ENCODE peak calls at places on chromosomes 12 and 14, in eight cellular contexts. R is MM.1S, F is ovary, H is Karpas-422, D is heart left ventricle, Z is GM23248, B is uterus, C is K562. E is an unnamed sample.

GRCh38 chr12:6267007-6267721 is 43.3 kb upstream of the PLEKHG6 start:
- DNase-seq in R (no peak), F (no peak), H (no peak), D (no peak), Z (peak), B (no peak), C (no peak), E (no peak)

GRCh38 chr14:105857816-105858675 is 331.7 kb downstream of the TMEM121 start:
- DNase-seq in R (peak), F (peak), H (no peak), D (no peak), Z (no peak), B (peak), C (no peak), E (peak)

GRCh38 chr14:78005325-78005724 is 164.8 kb upstream of the NRXN3 start:
- DNase-seq in R (no peak), F (no peak), H (no peak), D (no peak), Z (peak), B (no peak), C (peak), E (no peak)

GRCh38 chr12:6323340-6323994 is 13.0 kb downstream of the PLEKHG6 start:
- DNase-seq in R (peak), F (peak), H (peak), D (no peak), Z (peak), B (peak), C (peak), E (no peak)

GRCh38 chr14:86450075-86450474 is 920.1 kb downstream of the FLRT2 start:
- DNase-seq in R (no peak), F (no peak), H (no peak), D (no peak), Z (no peak), B (no peak), C (no peak), E (no peak)

GRCh38 chr12:8077207-8077606 is 4.9 kb upstream of the NECAP1 start:
- DNase-seq in R (no peak), F (no peak), H (no peak), D (no peak), Z (peak), B (no peak), C (no peak), E (no peak)

GRCh38 chr12:6688543-6688999 is 604 bp downstream of the ZNF384 start:
- DNase-seq in R (peak), F (peak), H (peak), D (no peak), Z (peak), B (no peak), C (no peak), E (peak)

GRCh38 chr14:98138666-98139065 is 1133.3 kb downstream of the BCL11B start:
- DNase-seq in R (peak), F (no peak), H (peak), D (no peak), Z (peak), B (no peak), C (peak), E (no peak)

GRCh38 chr12:27463826-27464554 is 17.5 kb downstream of the SMCO2 start:
- DNase-seq in R (no peak), F (peak), H (no peak), D (peak), Z (peak), B (peak), C (no peak), E (no peak)

GRCh38 chr12:115201928-115202327 is 518.0 kb upstream of the TBX3 start:
- DNase-seq in R (no peak), F (no peak), H (no peak), D (no peak), Z (no peak), B (no peak), C (no peak), E (no peak)

GRCh38 chr12:62785941-62786559 is 148.9 kb downstream of the PPM1H start:
- DNase-seq in R (no peak), F (peak), H (no peak), D (peak), Z (peak), B (peak), C (no peak), E (no peak)

GRCh38 chr12:64836856-64837255 is 12.4 kb downstream of the TBC1D30 start:
- DNase-seq in R (no peak), F (no peak), H (no peak), D (no peak), Z (no peak), B (no peak), C (no peak), E (no peak)

GRCh38 chr12:122133192-122133950 is 40.6 kb downstream of the IL31 start:
- DNase-seq in R (no peak), F (no peak), H (no peak), D (no peak), Z (no peak), B (no peak), C (no peak), E (no peak)

GRCh38 chr12:75571204-75571603 is 59.8 kb upstream of the KRR1 start:
- DNase-seq in R (no peak), F (no peak), H (no peak), D (no peak), Z (no peak), B (no peak), C (no peak), E (no peak)

GRCh38 chr14:31966896-31967668 is 110.0 kb upstream of the ARHGAP5 start:
- DNase-seq in R (no peak), F (peak), H (no peak), D (no peak), Z (peak), B (no peak), C (no peak), E (peak)

GRCh38 chr14:55957950-55958349 is 160.3 kb upstream of the PELI2 start:
- DNase-seq in R (no peak), F (no peak), H (no peak), D (no peak), Z (no peak), B (no peak), C (no peak), E (no peak)

GRCh38 chr14:43005807-43006206 is 1399.1 kb downstream of the LRFN5 start:
- DNase-seq in R (no peak), F (no peak), H (peak), D (no peak), Z (peak), B (no peak), C (no peak), E (no peak)

GRCh38 chr14:74142523-74142922 is 57.8 kb downstream of the LIN52 start:
- DNase-seq in R (no peak), F (no peak), H (no peak), D (no peak), Z (no peak), B (no peak), C (no peak), E (no peak)

GRCh38 chr12:104620761-104621531 is 164.2 kb downstream of the CHST11 start:
- DNase-seq in R (no peak), F (no peak), H (no peak), D (no peak), Z (no peak), B (no peak), C (no peak), E (no peak)

GRCh38 chr12:48969847-48970701 is 1.5 kb downstream of the WNT10B start:
- DNase-seq in R (no peak), F (no peak), H (no peak), D (no peak), Z (peak), B (no peak), C (peak), E (no peak)

GRCh38 chr12:51424662-51425539 is at the start of gene SLC4A8:
- DNase-seq in R (peak), F (peak), H (peak), D (peak), Z (peak), B (peak), C (peak), E (peak)

GRCh38 chr14:85217412-85217811 is 312.5 kb upstream of the FLRT2 start:
- DNase-seq in R (no peak), F (no peak), H (no peak), D (no peak), Z (no peak), B (no peak), C (no peak), E (no peak)

GRCh38 chr14:81246561-81247270 is 26.0 kb upstream of the GTF2A1 start:
- DNase-seq in R (no peak), F (no peak), H (no peak), D (no peak), Z (peak), B (no peak), C (no peak), E (no peak)

GRCh38 chr14:55697358-55697985 is 117.5 kb downstream of the KTN1 start:
- DNase-seq in R (no peak), F (no peak), H (no peak), D (no peak), Z (no peak), B (no peak), C (no peak), E (no peak)

GRCh38 chr12:33605776-33606175 is 166.2 kb upstream of the SYT10 start:
- DNase-seq in R (no peak), F (no peak), H (peak), D (no peak), Z (peak), B (no peak), C (peak), E (no peak)

GRCh38 chr14:69268223-69268622 is 8.3 kb downstream of the GALNT16 start:
- DNase-seq in R (no peak), F (no peak), H (no peak), D (peak), Z (peak), B (no peak), C (no peak), E (peak)

GRCh38 chr12:50517456-50518048 is 12.8 kb downstream of the DIP2B start:
- DNase-seq in R (peak), F (no peak), H (peak), D (no peak), Z (peak), B (no peak), C (no peak), E (no peak)

GRCh38 chr12:80195143-80195726 is 95.9 kb downstream of the OTOGL start:
- DNase-seq in R (peak), F (no peak), H (peak), D (no peak), Z (peak), B (no peak), C (no peak), E (no peak)

GRCh38 chr14:73729556-73730265 is 15.5 kb upstream of the PNMA1 start:
- DNase-seq in R (no peak), F (no peak), H (no peak), D (no peak), Z (no peak), B (no peak), C (no peak), E (peak)

GRCh38 chr14:35231207-35231755 is 60.9 kb upstream of the PSMA6 start:
- DNase-seq in R (no peak), F (no peak), H (no peak), D (no peak), Z (peak), B (no peak), C (no peak), E (no peak)

GRCh38 chr14:88554458-88555286 is at the start of gene PTPN21:
- DNase-seq in R (peak), F (peak), H (peak), D (peak), Z (peak), B (peak), C (peak), E (peak)

GRCh38 chr14:80135305-80136088 is 75.8 kb downstream of the DIO2 start:
- DNase-seq in R (no peak), F (no peak), H (no peak), D (no peak), Z (no peak), B (no peak), C (no peak), E (no peak)

DNA sequence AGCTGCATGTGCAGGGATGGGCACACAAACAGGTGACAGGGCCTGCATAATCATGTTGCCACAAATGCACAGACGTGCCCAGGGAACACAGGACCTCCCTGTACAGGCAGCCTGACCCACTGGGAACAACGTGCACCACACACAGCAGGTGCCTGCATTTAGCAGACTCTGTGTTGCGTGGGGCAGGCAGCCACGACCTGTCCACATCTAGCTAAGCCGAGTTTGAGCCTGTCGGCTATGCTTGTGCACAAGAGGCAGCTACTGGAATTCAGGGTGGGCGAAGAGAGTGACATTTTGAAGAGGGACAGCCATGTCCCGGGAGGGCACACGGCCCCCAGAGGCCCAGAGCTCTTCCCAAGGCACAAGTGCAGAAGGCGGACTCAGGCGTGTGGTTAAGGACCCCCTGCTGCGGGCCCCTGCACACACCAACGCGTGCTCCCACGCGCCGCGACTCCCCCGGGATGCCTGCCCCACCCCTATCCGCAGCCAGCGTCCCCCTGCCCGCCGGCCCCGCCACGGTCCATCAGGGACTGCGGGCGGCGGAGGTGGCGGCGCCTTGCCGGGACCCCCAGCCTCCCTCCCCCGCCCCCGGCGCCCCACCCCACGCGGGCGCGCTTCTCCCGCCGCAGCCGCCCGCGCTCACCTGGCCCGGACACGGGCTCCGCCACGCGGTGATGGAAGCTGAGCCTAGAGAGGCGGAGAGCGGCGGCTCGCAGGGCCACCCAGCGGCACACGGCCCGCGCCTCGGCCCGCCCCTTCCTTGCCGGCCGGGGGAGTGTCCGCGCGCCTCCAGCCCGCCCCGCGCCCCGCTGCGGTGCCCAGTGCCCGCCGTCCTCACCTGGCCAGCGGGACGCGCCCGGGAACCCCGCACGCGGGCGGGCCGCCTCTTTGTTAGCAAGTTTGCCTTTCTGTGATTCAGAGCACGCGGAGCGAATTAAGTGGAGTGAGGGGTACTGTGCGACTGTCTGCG is 125.3 kb upstream of the PRMT8 start:
- DNase-seq in R (no peak), F (no peak), H (no peak), D (no peak), Z (peak), B (no peak), C (no peak), E (no peak)
- H3K4me3 ChIP-seq in R (no peak), F (no peak), H (no peak), D (peak), Z (no peak), B (no peak), C (no peak), E (peak)

GRCh38 chr12:52769946-52770345 is 7.2 kb downstream of the KRT76 start:
- DNase-seq in R (no peak), F (no peak), H (no peak), D (no peak), Z (no peak), B (no peak), C (no peak), E (no peak)
- H3K27ac ChIP-seq in R (no peak), F (no peak), H (no peak), D (no peak), Z (no peak), B (no peak), C (no peak), E (no peak)

DNA sequence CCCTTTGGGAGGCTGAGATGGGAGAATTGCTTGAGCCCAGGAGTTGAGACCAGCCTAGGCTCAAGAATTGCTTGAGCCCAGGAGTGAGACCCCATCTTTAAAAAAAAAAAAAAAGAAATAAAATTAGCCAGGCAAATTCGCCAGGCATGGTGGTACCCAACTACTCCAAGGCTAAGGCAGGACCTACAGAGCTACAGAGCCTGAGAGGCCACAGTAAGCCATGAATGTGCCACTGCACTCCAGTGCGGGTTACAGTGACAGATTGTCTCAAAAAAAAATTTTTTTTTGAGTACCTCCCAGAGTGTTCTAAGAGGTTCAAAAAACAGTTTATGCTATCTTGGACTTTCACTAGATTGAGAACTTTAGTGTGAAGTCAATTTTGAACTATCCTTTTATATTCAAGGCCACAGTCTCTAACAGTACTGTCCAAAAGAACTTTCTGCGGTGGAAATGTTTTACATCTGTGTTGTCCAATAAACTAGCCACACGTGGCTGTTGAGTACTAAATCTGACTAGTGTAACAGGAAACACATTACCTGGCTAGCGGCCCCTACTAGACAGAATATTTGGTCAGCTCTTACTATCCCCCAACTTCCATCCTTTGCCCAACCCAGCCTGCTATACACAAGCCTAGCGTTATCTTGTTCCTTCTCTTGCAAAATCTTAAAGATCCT is 2.4 kb downstream of the RPL36AL start:
- DNase-seq in R (no peak), F (no peak), H (peak), D (no peak), Z (no peak), B (no peak), C (no peak), E (no peak)
- H3K4me3 ChIP-seq in R (no peak), F (no peak), H (peak), D (no peak), Z (peak), B (no peak), C (no peak), E (no peak)

GRCh38 chr12:53253298-53253697 is 14.8 kb upstream of the ESPL1 start:
- DNase-seq in R (no peak), F (no peak), H (no peak), D (no peak), Z (no peak), B (no peak), C (no peak), E (no peak)

GRCh38 chr12:53255993-53256392 is 12.1 kb upstream of the ESPL1 start:
- DNase-seq in R (no peak), F (no peak), H (peak), D (no peak), Z (no peak), B (no peak), C (no peak), E (no peak)

GRCh38 chr12:53259891-53260290 is 8.2 kb upstream of the ESPL1 start:
- DNase-seq in R (no peak), F (no peak), H (no peak), D (no peak), Z (no peak), B (no peak), C (no peak), E (no peak)

GRCh38 chr12:53254816-53255545 is 13.1 kb upstream of the ESPL1 start:
- DNase-seq in R (no peak), F (no peak), H (no peak), D (no peak), Z (no peak), B (no peak), C (no peak), E (no peak)

GRCh38 chr12:53258541-53259539 is 9.3 kb upstream of the ESPL1 start:
- DNase-seq in R (no peak), F (no peak), H (no peak), D (no peak), Z (no peak), B (no peak), C (peak), E (no peak)
- H3K27ac ChIP-seq in R (no peak), F (no peak), H (no peak), D (peak), Z (no peak), B (no peak), C (peak), E (no peak)

GRCh38 chr14:36524220-36524837 is 4.3 kb upstream of the NKX2-1 start:
- DNase-seq in R (no peak), F (no peak), H (no peak), D (no peak), Z (no peak), B (no peak), C (no peak), E (no peak)

GRCh38 chr14:36522347-36522971 is 2.4 kb upstream of the NKX2-1 start:
- DNase-seq in R (no peak), F (no peak), H (no peak), D (no peak), Z (no peak), B (no peak), C (no peak), E (no peak)

GRCh38 chr14:36524874-36525745 is 5.1 kb upstream of the NKX2-1 start:
- DNase-seq in R (no peak), F (no peak), H (peak), D (no peak), Z (peak), B (no peak), C (peak), E (no peak)

GRCh38 chr14:36521598-36522345 is 1.7 kb upstream of the NKX2-1 start:
- DNase-seq in R (no peak), F (no peak), H (no peak), D (no peak), Z (no peak), B (no peak), C (no peak), E (no peak)

DNA sequence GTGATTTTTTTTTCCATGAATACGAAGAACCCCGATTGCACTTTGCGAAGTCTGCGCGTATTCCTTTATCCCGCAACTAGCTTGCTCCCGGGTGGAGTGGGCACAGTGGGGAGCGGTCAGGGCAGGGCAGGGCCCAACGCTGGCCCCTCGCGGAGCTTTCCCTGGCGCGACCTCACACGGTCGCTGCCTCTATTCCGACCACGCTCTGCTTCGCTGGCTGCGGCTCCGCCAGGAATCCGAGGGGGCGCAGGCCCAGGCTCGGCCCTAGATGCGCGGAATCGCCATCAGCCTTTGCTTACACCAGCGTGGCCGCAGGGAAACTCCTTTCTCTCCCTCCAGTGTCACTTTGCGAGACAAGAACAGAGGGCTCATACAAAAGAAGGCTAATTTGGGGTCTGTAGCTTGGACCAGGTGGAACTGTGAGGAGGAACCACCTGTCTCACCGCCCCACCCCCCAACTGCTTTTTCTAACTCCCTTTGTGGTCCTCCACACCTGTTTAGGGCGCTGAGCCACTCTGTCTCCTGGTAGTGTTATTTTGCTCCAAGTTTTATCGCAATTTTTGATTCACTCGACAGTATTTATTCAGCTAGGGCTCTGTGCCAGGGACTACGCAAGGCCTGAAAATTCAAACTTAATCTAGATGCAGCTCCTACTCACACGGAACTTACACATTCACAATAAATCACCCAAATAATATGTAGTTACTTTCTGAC is 3.1 kb upstream of the NKX2-1 start:
- DNase-seq in R (no peak), F (no peak), H (no peak), D (no peak), Z (no peak), B (no peak), C (no peak), E (no peak)
- H3K4me3 ChIP-seq in R (no peak), F (no peak), H (no peak), D (no peak), Z (no peak), B (no peak), C (no peak), E (no peak)

GRCh38 chr12:14972816-14973215 is at the start of gene PDE6H:
- DNase-seq in R (no peak), F (no peak), H (peak), D (no peak), Z (no peak), B (no peak), C (no peak), E (no peak)
- H3K27ac ChIP-seq in R (no peak), F (no peak), H (no peak), D (no peak), Z (no peak), B (no peak), C (no peak), E (no peak)

GRCh38 chr12:109273354-109273753 is 35.7 kb downstream of the FOXN4 start:
- DNase-seq in R (no peak), F (no peak), H (no peak), D (no peak), Z (no peak), B (no peak), C (no peak), E (no peak)
- H3K4me3 ChIP-seq in R (no peak), F (no peak), H (no peak), D (no peak), Z (no peak), B (no peak), C (no peak), E (no peak)